ENCODE peak calls at places on chromosomes 3 and 15, in four cellular contexts. B, E, V and W are unnamed samples. For H3K4me1, the result is how much of the 10 kb centered on the place peaks cover.

GRCh38 chr15:82647045-82647834 is at the start of gene CPEB1:
- DNase-seq in E (peak), B (no peak), V (peak), W (no peak)

GRCh38 chr3:113312416-113312815 is 101.1 kb downstream of the BOC start:
- DNase-seq in B (no peak), E (no peak), V (no peak), W (no peak)

GRCh38 chr3:193884011-193884410 is 251.9 kb upstream of the HES1 start:
- DNase-seq in B (no peak), V (no peak), E (no peak), W (no peak)

GRCh38 chr15:101083336-101084045 is 164.3 kb downstream of the LRRK1 start:
- DNase-seq in B (no peak), E (no peak), V (no peak), W (no peak)

GRCh38 chr3:171404376-171404982 is 55.7 kb downstream of the TNIK start:
- DNase-seq in V (no peak), B (no peak), E (no peak), W (no peak)

GRCh38 chr3:168877899-168878298 is 782.2 kb upstream of the GOLIM4 start:
- DNase-seq in E (no peak), V (no peak), B (peak), W (no peak)

GRCh38 chr3:132641837-132642538 is 17.6 kb downstream of the ACAD11 start:
- DNase-seq in V (peak), E (no peak), B (peak), W (no peak)

GRCh38 chr3:98628317-98628716 is 34.9 kb upstream of the CPOX start:
- DNase-seq in E (no peak), B (no peak), V (no peak), W (no peak)

GRCh38 chr3:149199474-149199873 is 22.2 kb downstream of the CP start:
- DNase-seq in E (no peak), V (no peak), B (peak), W (no peak)

GRCh38 chr15:22831473-22831872 is 7.0 kb upstream of the NIPA2 start:
- DNase-seq in E (no peak), B (no peak), V (no peak), W (no peak)

GRCh38 chr3:976021-976420 is 116.8 kb upstream of the CNTN6 start:
- DNase-seq in B (no peak), V (no peak), E (no peak), W (no peak)

GRCh38 chr3:125087768-125088391 is 32.1 kb upstream of the HEG1 start:
- DNase-seq in B (no peak), E (no peak), V (no peak), W (no peak)

GRCh38 chr3:124676236-124676635 is 54.0 kb upstream of the UMPS start:
- DNase-seq in E (no peak), V (no peak), B (no peak), W (no peak)

GRCh38 chr3:36540898-36541518 is 160.7 kb downstream of the STAC start:
- DNase-seq in E (no peak), V (no peak), B (no peak), W (no peak)

GRCh38 chr15:94670436-94671034 is 439.2 kb downstream of the MCTP2 start:
- DNase-seq in B (peak), V (peak), E (no peak), W (no peak)

GRCh38 chr3:101857279-101857678 is 8.0 kb downstream of the NFKBIZ start:
- DNase-seq in B (no peak), V (no peak), E (no peak), W (no peak)

GRCh38 chr3:64084640-64085039 is 61.3 kb upstream of the PSMD6 start:
- DNase-seq in B (no peak), E (no peak), V (no peak), W (no peak)

GRCh38 chr3:119084371-119085069 is 49.9 kb upstream of the IGSF11 start:
- DNase-seq in B (no peak), V (no peak), E (no peak), W (no peak)

GRCh38 chr3:15768421-15769255 is 29.1 kb downstream of the ANKRD28 start:
- DNase-seq in V (no peak), B (peak), E (no peak), W (no peak)

GRCh38 chr3:127799476-127800222 is 22.7 kb downstream of the MGLL start:
- DNase-seq in B (peak), E (no peak), V (no peak), W (peak)

GRCh38 chr3:136277634-136278033 is 27.5 kb downstream of the PCCB start:
- DNase-seq in V (no peak), E (no peak), B (no peak), W (no peak)

GRCh38 chr3:64141476-64141875 is 83.8 kb downstream of the PRICKLE2 start:
- DNase-seq in B (no peak), E (no peak), V (no peak), W (no peak)

GRCh38 chr3:189714991-189715961 is 84.1 kb downstream of the TP63 start:
- DNase-seq in E (no peak), B (peak), V (no peak), W (no peak)

GRCh38 chr3:101878589-101878988 is 29.3 kb downstream of the NFKBIZ start:
- DNase-seq in B (no peak), E (no peak), V (no peak), W (no peak)

GRCh38 chr15:53978248-53978906 is at the start of gene UNC13C:
- DNase-seq in E (peak), V (peak), B (no peak), W (no peak)

GRCh38 chr3:2036096-2036495 is 62.6 kb upstream of the CNTN4 start:
- DNase-seq in V (no peak), E (no peak), B (no peak), W (no peak)

GRCh38 chr3:184514151-184514490 is 47.5 kb upstream of the EPHB3 start:
- DNase-seq in B (peak), V (no peak), E (no peak), W (no peak)

GRCh38 chr3:48694610-48695051 is 8.9 kb upstream of the NCKIPSD start:
- DNase-seq in E (peak), B (peak), V (peak), W (peak)

GRCh38 chr3:11154953-11155325 is 646 bp downstream of the HRH1 start:
- DNase-seq in V (peak), B (no peak), E (no peak), W (peak)

DNA sequence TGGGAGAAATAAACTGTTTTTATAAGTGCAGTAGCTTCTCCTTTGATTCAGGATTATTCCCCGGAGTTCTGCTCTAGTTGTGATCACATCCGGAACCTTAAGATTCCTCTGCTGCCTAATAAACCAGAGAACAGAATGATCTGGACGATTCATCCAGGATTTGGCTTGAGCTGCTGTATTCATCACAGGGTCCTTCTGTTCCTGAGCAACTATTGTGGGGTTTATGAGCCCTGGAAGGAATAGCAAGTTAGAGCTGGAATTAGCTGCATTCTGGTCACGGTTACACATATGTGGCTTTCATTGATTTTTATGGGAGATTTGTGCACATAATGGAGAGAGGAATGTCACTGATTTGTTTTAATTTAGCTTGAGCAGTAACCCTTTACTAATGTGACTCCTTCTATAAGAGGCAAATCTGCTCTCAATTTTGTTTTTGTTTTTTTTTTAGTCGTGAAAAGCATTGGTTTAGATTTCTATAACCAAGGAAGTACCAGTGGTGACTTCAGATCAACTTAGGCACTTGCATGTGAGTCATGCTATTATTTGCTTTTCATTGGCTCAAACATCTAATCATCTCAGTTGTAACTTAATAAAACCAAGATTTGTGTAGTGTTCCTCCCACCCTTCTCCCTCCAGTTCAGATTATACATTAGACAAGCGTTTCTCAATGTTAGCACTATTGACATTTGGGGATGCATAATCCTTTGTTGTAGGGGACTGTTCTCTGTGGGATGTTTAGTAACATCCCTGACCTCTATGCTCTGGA is 148.4 kb downstream of the OTOL1 start:
- DNase-seq in V (no peak), E (no peak), B (no peak), W (no peak)
- TF ChIP-seq POLR2AphosphoS5 in V (no peak), E (no peak), B (no peak), W (no peak)

GRCh38 chr3:13023251-13024055 is 49.8 kb downstream of the IQSEC1 start:
- DNase-seq in E (no peak), B (no peak), V (no peak), W (peak)
- H3K4me1 ChIP-seq in E (under half), B (under half), V (half or more), W (under half)

GRCh38 chr3:114363554-114364202 is 69.8 kb downstream of the TIGIT start:
- DNase-seq in V (no peak), E (no peak), B (no peak), W (no peak)
- H3K4me3 ChIP-seq in V (no peak), E (no peak), B (no peak), W (no peak)

GRCh38 chr3:33940736-33941135 is 142.3 kb downstream of the PDCD6IP start:
- DNase-seq in E (no peak), B (no peak), V (no peak), W (no peak)

GRCh38 chr3:33943277-33943676 is 144.8 kb downstream of the PDCD6IP start:
- DNase-seq in V (no peak), E (no peak), B (no peak), W (no peak)

GRCh38 chr3:33940149-33940548 is 141.7 kb downstream of the PDCD6IP start:
- DNase-seq in B (no peak), V (no peak), E (no peak), W (no peak)

GRCh38 chr3:33941804-33942203 is 143.4 kb downstream of the PDCD6IP start:
- DNase-seq in B (no peak), E (no peak), V (no peak), W (no peak)

GRCh38 chr3:33942483-33943150 is 144.2 kb downstream of the PDCD6IP start:
- DNase-seq in B (no peak), V (no peak), E (no peak), W (no peak)
- TF ChIP-seq POLR2AphosphoS5 in B (no peak), V (no peak), E (no peak), W (no peak)

DNA sequence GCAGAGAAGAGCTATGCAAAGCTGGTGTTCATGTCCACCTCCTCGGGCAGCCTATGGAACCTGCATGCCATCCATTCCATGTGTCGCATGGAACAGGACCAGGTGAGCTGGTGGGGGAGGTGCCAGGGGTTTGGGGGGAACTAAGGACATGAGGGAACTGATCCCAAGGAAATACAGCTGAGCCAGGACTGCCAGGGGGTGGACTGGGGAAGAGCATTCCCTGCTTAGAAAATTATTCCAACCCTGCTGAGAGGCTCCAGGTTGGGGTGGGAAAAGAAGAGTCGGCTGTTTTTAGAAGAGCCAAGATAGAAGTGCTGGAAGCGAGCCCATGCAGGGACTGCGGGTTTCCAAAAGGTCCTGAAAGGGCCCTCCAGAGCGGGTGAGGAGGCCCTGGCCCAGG is 7.6 kb downstream of the DISP2 start:
- DNase-seq in V (no peak), B (no peak), E (no peak), W (peak)
- H3K4me1 ChIP-seq in V (under half), B (under half), E (under half), W (under half)

DNA sequence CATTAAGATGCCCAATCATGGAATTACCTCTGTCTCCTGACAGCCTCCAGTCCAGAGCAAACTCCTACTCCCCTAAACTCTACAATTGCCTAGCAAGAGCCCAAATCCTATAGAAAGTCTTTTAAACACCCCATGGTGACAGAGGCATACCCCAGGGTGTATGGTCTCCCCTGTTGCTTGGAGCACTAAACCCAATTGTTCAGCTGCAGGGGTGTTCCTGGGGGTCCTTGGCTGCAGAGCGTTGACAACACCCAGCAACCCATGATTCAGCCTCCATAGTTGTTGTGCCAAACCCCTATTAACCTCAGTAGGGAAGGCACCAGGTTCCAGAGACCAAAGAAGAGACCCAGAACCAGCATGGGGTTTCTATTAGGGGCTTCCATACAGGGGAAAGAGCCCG is 41.8 kb upstream of the NEDD4 start:
- DNase-seq in V (no peak), E (no peak), B (no peak), W (no peak)
- H3K4me3 ChIP-seq in V (no peak), E (no peak), B (no peak), W (no peak)

DNA sequence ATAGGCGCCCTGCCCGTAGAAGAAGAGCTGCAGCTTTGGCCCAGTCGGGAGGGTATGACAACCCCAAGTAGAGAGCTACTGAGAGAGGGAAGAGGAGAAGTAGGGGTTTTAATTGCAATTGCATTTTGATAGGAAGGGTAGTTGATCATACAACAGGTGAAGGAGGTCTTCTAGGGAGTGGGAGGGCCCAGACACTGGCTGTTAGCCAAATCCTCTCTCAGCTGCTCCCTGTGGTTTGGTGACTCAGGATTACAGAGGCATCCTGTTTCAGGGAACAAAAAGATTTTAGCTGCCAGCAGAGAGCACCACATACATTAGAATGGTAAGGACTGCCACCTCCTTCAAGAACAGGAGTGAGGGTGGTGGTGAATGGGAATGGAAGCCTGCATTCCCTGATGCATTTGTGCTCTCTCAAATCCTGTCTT is 408.9 kb upstream of the THBS1 start:
- DNase-seq in E (peak), B (peak), V (peak), W (no peak)
- TF ChIP-seq POLR2AphosphoS5 in E (no peak), B (peak), V (peak), W (no peak)

GRCh38 chr15:98898122-98898521 is 109.5 kb downstream of the PGPEP1L start:
- DNase-seq in E (no peak), B (no peak), V (no peak), W (no peak)
- H3K4me1 ChIP-seq in E (under half), B (under half), V (under half), W (under half)

GRCh38 chr15:83654379-83655236 is 685 bp downstream of the ADAMTSL3 start:
- DNase-seq in B (no peak), E (peak), V (no peak), W (no peak)
- H3K4me3 ChIP-seq in B (no peak), E (peak), V (no peak), W (peak)

GRCh38 chr15:63504979-63505841 is 817 bp downstream of the USP3 start:
- DNase-seq in E (peak), B (peak), V (peak), W (peak)
- TF ChIP-seq POLR2AphosphoS5 in E (no peak), B (peak), V (peak), W (peak)